ENCODE peak calls at places on chromosomes 5 and 9, in seven cellular contexts. S, A, K, D, N, T and O are unnamed samples.

GRCh38 chr5:58077387-58077786 is 382.5 kb downstream of the PLK2 start:
- DNase-seq in S (no peak), A (no peak), K (no peak), D (no peak), N (no peak), T (no peak), O (no peak)

GRCh38 chr5:2201011-2201410 is 318.3 kb upstream of the IRX4 start:
- DNase-seq in S (no peak), A (no peak), K (no peak), D (no peak), N (no peak), T (no peak), O (no peak)

GRCh38 chr5:145903113-145903512 is 30.3 kb upstream of the GRXCR2 start:
- DNase-seq in S (no peak), A (no peak), K (no peak), D (no peak), N (no peak), T (no peak), O (no peak)

GRCh38 chr9:96875460-96876142 is 21.3 kb upstream of the ZNF782 start:
- DNase-seq in S (peak), A (peak), K (peak), D (peak), N (peak), T (no peak), O (peak)

GRCh38 chr5:118989816-118990215 is 1.5 kb upstream of the DTWD2 start:
- DNase-seq in S (no peak), A (no peak), K (no peak), D (no peak), N (no peak), T (no peak), O (no peak)

GRCh38 chr9:135267410-135267809 is 179.9 kb downstream of the OLFM1 start:
- DNase-seq in S (no peak), A (no peak), K (no peak), D (no peak), N (no peak), T (no peak), O (no peak)

GRCh38 chr5:140833993-140834392 is at the start of gene PCDHA7:
- DNase-seq in S (no peak), A (no peak), K (no peak), D (no peak), N (no peak), T (peak), O (no peak)

GRCh38 chr9:126957687-126958053 is 43.1 kb downstream of the RALGPS1 start:
- DNase-seq in S (no peak), A (no peak), K (no peak), D (no peak), N (no peak), T (peak), O (peak)

GRCh38 chr9:120917285-120917684 is 9.3 kb downstream of the TRAF1 start:
- DNase-seq in S (no peak), A (no peak), K (no peak), D (no peak), N (no peak), T (no peak), O (no peak)